ENCODE peak calls at places on chromosomes 3 and 15, in four cellular contexts. Z is hepatocyte, C is endothelial cell of umbilical vein, B is suprapubic skin. O is an unnamed sample.

GRCh38 chr3:195100903-195101591 is 169.9 kb downstream of the XXYLT1 start:
- DNase-seq in Z (no peak), B (peak; percentile 66), C (peak; percentile 53), O (no peak)

GRCh38 chr3:138125548-138126221 is 6.5 kb downstream of the A4GNT start:
- DNase-seq in C (no peak), B (no peak), Z (no peak), O (no peak)

GRCh38 chr15:95175914-95176658 is 944.7 kb downstream of the MCTP2 start:
- DNase-seq in B (no peak), C (peak; percentile 94), Z (no peak), O (no peak)

GRCh38 chr3:16866447-16867025 is 18.2 kb upstream of the PLCL2 start:
- DNase-seq in B (no peak), C (no peak), Z (no peak), O (no peak)

GRCh38 chr15:39125904-39126303 is 455.0 kb upstream of the THBS1 start:
- DNase-seq in C (peak; percentile 75), Z (peak; percentile 42), B (no peak), O (no peak)

GRCh38 chr15:88542342-88542733 is 4.1 kb downstream of the DET1 start:
- DNase-seq in B (no peak), Z (peak; percentile 69), C (no peak), O (no peak)

GRCh38 chr15:100340721-100341661 is 784 bp downstream of the ADAMTS17 start:
- DNase-seq in C (no peak), B (no peak), Z (peak; percentile 54), O (no peak)

GRCh38 chr15:80268101-80268500 is 16.1 kb upstream of the CTXND1 start:
- DNase-seq in B (no peak), Z (no peak), C (no peak), O (no peak)

GRCh38 chr3:127456471-127457093 is 134.0 kb downstream of the TPRA1 start:
- DNase-seq in B (peak; percentile 64), Z (peak; percentile 45), C (peak; percentile 68), O (no peak)

GRCh38 chr3:141452045-141452444 is 34.8 kb upstream of the RASA2 start:
- DNase-seq in Z (peak; percentile 66), B (no peak), C (peak; percentile 83), O (no peak)

GRCh38 chr3:134640872-134641470 is 9.9 kb downstream of the KY start:
- DNase-seq in B (no peak), C (peak; percentile 32), Z (peak; percentile 63), O (no peak)

DNA sequence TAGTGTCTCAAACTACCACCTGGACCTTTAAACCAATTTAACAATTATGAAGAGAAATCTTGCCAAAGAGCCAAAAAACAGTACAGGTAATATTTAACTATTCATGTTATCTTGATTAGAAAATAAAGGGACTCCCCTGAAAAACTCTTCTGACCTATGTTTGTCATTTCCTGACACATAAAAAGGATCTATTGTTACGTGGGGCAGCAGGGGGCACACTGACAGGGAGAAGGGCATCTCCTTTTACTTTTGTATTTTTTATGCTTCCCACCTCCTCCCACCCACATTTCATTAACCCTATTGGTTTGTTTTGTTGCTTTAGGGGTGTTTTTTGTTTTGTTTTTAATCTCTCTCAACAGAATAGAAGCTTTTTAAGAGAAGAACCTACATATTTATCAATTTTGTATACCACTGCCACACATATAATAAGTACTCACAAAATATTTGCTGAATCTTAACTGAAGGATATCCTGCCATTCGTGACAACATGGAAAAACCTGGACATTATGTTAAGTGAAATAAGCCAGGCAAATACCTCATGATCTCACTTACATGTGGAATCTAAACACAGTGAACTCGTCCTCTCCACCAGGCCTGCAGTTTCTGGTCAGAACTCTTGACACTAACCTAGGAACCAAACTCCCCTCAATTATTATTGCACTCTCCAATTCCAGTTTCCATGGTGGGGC is 17.7 kb downstream of the STAG1 start:
- DNase-seq in Z (no peak), C (peak; percentile 55), B (no peak), O (no peak)
- TF ChIP-seq CTCF in Z (no peak), C (no peak), B (no peak), O (no peak)

GRCh38 chr15:58103482-58103881 is 34.7 kb upstream of the AQP9 start:
- DNase-seq in Z (no peak), B (no peak), C (no peak), O (no peak)
- H3K27me3 ChIP-seq in Z (peaks cover 3% of the 10 kb centered on the region), B (peaks cover 6% of the 10 kb centered on the region), C (peaks cover 10% of the 10 kb centered on the region), O (no peaks in the 10 kb centered on the region)

GRCh38 chr15:71051539-71051938 is 63.7 kb upstream of the THSD4 start:
- DNase-seq in C (no peak), Z (no peak), B (no peak), O (no peak)
- H3K4me1 ChIP-seq in C (no peaks in the 10 kb centered on the region), Z (no peaks in the 10 kb centered on the region), B (peaks cover 6% of the 10 kb centered on the region), O (no peaks in the 10 kb centered on the region)

DNA sequence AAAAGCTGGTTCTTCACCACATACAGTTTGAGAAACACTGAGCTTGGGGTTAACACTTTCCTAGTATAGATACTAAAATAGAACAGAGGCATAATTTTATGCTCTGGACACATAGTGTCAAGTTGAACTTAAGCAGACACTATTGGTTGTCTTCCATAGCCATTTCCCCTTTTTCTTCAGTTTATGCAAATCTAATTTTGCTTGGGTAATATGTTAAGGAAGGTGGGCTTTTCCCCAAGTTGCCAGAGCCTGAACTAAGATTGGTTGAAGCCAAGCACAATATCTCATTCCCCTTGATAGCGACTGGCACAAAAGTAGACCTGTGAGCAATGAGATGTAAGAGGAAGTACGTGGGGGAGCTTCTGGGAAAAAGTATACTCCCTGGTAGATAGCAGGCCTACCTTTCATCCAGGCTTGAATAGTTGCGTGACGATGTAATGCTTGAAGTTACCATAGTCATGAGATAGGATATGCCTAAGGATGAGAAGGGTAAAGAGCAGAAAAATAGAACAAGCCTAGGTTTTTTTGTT is 4.5 kb upstream of the POPDC2 start:
- DNase-seq in C (no peak), Z (peak; percentile 60), B (no peak), O (no peak)
- TF ChIP-seq CTCF in C (no peak), Z (no peak), B (no peak), O (no peak)